ENCODE peak calls at places on chromosome 6, in six cellular contexts. One of them, this sample, is unnamed. For H3K4me1 and H3K36me3, the result is how much of the 10 kb centered on the place peaks cover.

GRCh38 chr6:24901698-24902328 is 33.9 kb downstream of the RIPOR2 start:
- DNase-seq in tibial artery: no peak
- DNase-seq in cardiac muscle cell: no peak
- DNase-seq in hepatocyte: no peak
- DNase-seq in heart left ventricle: no peak
- DNase-seq in neural progenitor cell: no peak
- DNase-seq in this sample: no peak

GRCh38 chr6:34099878-34100277 is 46.0 kb downstream of the GRM4 start:
- DNase-seq in tibial artery: no peak
- DNase-seq in cardiac muscle cell: no peak
- DNase-seq in neural progenitor cell: no peak
- DNase-seq in hepatocyte: no peak
- DNase-seq in heart left ventricle: no peak
- DNase-seq in this sample: no peak

GRCh38 chr6:87139236-87139635 is 16.1 kb upstream of the ZNF292 start:
- DNase-seq in neural progenitor cell: peak
- DNase-seq in hepatocyte: peak
- DNase-seq in tibial artery: no peak
- DNase-seq in cardiac muscle cell: peak
- DNase-seq in heart left ventricle: no peak
- DNase-seq in this sample: no peak

GRCh38 chr6:44538841-44539240 is 151.3 kb downstream of the CDC5L start:
- DNase-seq in cardiac muscle cell: no peak
- DNase-seq in hepatocyte: no peak
- DNase-seq in heart left ventricle: no peak
- DNase-seq in tibial artery: peak
- DNase-seq in neural progenitor cell: no peak
- DNase-seq in this sample: no peak

GRCh38 chr6:134984821-134985220 is 34.9 kb upstream of the ALDH8A1 start:
- DNase-seq in heart left ventricle: no peak
- DNase-seq in neural progenitor cell: no peak
- DNase-seq in tibial artery: no peak
- DNase-seq in cardiac muscle cell: no peak
- DNase-seq in hepatocyte: no peak
- DNase-seq in this sample: no peak

GRCh38 chr6:24981385-24981758 is 45.6 kb upstream of the RIPOR2 start:
- DNase-seq in heart left ventricle: no peak
- DNase-seq in tibial artery: no peak
- DNase-seq in hepatocyte: no peak
- DNase-seq in cardiac muscle cell: peak
- DNase-seq in neural progenitor cell: peak
- DNase-seq in this sample: no peak

GRCh38 chr6:71460933-71461332 is 172.3 kb downstream of the OGFRL1 start:
- DNase-seq in neural progenitor cell: no peak
- DNase-seq in hepatocyte: no peak
- DNase-seq in cardiac muscle cell: no peak
- DNase-seq in tibial artery: no peak
- DNase-seq in heart left ventricle: no peak
- DNase-seq in this sample: no peak

GRCh38 chr6:12036766-12037165 is 24.7 kb downstream of the HIVEP1 start:
- DNase-seq in heart left ventricle: no peak
- DNase-seq in cardiac muscle cell: no peak
- DNase-seq in hepatocyte: no peak
- DNase-seq in neural progenitor cell: no peak
- DNase-seq in tibial artery: no peak
- DNase-seq in this sample: no peak

GRCh38 chr6:136084403-136084802 is 165.7 kb downstream of the MTFR2 start:
- DNase-seq in tibial artery: no peak
- DNase-seq in cardiac muscle cell: no peak
- DNase-seq in hepatocyte: no peak
- DNase-seq in heart left ventricle: no peak
- DNase-seq in neural progenitor cell: no peak
- DNase-seq in this sample: no peak

GRCh38 chr6:156848533-156848932 is 71.4 kb downstream of the ARID1B start:
- DNase-seq in neural progenitor cell: peak
- DNase-seq in tibial artery: peak
- DNase-seq in hepatocyte: peak
- DNase-seq in cardiac muscle cell: peak
- DNase-seq in heart left ventricle: peak
- DNase-seq in this sample: no peak

GRCh38 chr6:152981989-152982767 is 663 bp downstream of the FBXO5 start:
- DNase-seq in neural progenitor cell: peak
- DNase-seq in tibial artery: no peak
- DNase-seq in heart left ventricle: peak
- DNase-seq in cardiac muscle cell: no peak
- DNase-seq in hepatocyte: peak
- DNase-seq in this sample: peak

GRCh38 chr6:100446115-100446921 is 18.4 kb downstream of the SIM1 start:
- DNase-seq in neural progenitor cell: peak
- DNase-seq in heart left ventricle: no peak
- DNase-seq in cardiac muscle cell: no peak
- DNase-seq in hepatocyte: no peak
- DNase-seq in tibial artery: no peak
- DNase-seq in this sample: no peak

GRCh38 chr6:166671434-166672061 is 44.5 kb upstream of the RPS6KA2 start:
- DNase-seq in heart left ventricle: peak
- DNase-seq in neural progenitor cell: no peak
- DNase-seq in cardiac muscle cell: no peak
- DNase-seq in hepatocyte: peak
- DNase-seq in tibial artery: no peak
- DNase-seq in this sample: peak

GRCh38 chr6:39543117-39543516 is 182.1 kb downstream of the KIF6 start:
- DNase-seq in heart left ventricle: peak
- DNase-seq in tibial artery: peak
- DNase-seq in cardiac muscle cell: no peak
- DNase-seq in hepatocyte: peak
- DNase-seq in neural progenitor cell: no peak
- DNase-seq in this sample: no peak

GRCh38 chr6:148747493-148748160 is 797 bp downstream of the UST start:
- DNase-seq in tibial artery: peak
- DNase-seq in heart left ventricle: peak
- DNase-seq in neural progenitor cell: peak
- DNase-seq in hepatocyte: peak
- DNase-seq in cardiac muscle cell: peak
- DNase-seq in this sample: peak
- TF ChIP-seq CTCF in tibial artery: no peak
- TF ChIP-seq CTCF in heart left ventricle: no peak
- TF ChIP-seq CTCF in neural progenitor cell: peak
- TF ChIP-seq CTCF in hepatocyte: no peak
- TF ChIP-seq CTCF in cardiac muscle cell: no peak
- TF ChIP-seq CTCF in this sample: no peak

GRCh38 chr6:15403094-15403493 is 157.2 kb downstream of the JARID2 start:
- DNase-seq in cardiac muscle cell: no peak
- DNase-seq in heart left ventricle: no peak
- DNase-seq in neural progenitor cell: no peak
- DNase-seq in hepatocyte: no peak
- DNase-seq in tibial artery: no peak
- DNase-seq in this sample: no peak

GRCh38 chr6:15401769-15402250 is 155.9 kb downstream of the JARID2 start:
- DNase-seq in hepatocyte: peak
- DNase-seq in tibial artery: no peak
- DNase-seq in heart left ventricle: no peak
- DNase-seq in cardiac muscle cell: no peak
- DNase-seq in neural progenitor cell: no peak
- DNase-seq in this sample: peak

GRCh38 chr6:15401120-15401519 is 155.3 kb downstream of the JARID2 start:
- DNase-seq in neural progenitor cell: no peak
- DNase-seq in heart left ventricle: no peak
- DNase-seq in hepatocyte: no peak
- DNase-seq in cardiac muscle cell: no peak
- DNase-seq in tibial artery: no peak
- DNase-seq in this sample: no peak

GRCh38 chr6:15400572-15401004 is 154.7 kb downstream of the JARID2 start:
- DNase-seq in neural progenitor cell: peak
- DNase-seq in heart left ventricle: peak
- DNase-seq in hepatocyte: peak
- DNase-seq in cardiac muscle cell: peak
- DNase-seq in tibial artery: no peak
- DNase-seq in this sample: no peak

DNA sequence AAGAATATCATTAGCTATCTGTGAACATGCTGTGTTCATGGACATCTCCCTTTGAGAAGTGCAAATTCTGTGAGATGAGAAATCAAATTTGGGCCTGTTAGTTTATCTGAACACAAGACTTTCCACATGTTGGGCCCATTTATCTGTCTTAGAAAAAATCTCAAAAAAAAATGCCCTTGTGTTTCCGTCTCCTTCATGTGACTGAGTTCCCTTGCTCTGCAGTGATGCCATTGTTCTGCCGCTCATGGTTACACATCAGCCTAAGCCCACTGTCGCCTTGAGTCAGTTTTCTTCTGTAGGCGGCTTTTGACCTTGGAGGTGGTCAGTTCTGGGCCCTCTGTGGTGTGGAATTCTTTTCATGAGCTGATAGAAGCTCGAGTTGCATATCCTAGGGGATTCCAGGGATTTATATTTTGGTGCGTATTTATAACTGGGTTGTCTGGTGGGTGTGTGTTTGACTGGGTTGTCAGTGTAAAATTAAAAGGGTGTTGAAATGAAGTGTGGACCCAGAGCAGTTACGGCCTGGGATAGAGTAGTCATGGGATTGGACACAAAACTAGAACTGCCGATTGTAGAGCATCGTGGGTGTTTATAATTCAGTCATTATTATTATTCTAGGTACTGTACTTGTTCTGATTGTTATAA is 156.7 kb downstream of the JARID2 start:
- DNase-seq in hepatocyte: no peak
- DNase-seq in cardiac muscle cell: no peak
- DNase-seq in tibial artery: no peak
- DNase-seq in neural progenitor cell: no peak
- DNase-seq in heart left ventricle: no peak
- DNase-seq in this sample: no peak
- H3K4me1 ChIP-seq in hepatocyte: under half
- H3K4me1 ChIP-seq in cardiac muscle cell: half or more
- H3K4me1 ChIP-seq in tibial artery: under half
- H3K4me1 ChIP-seq in neural progenitor cell: half or more
- H3K4me1 ChIP-seq in heart left ventricle: under half
- H3K4me1 ChIP-seq in this sample: half or more

GRCh38 chr6:111015656-111016190 is 33.9 kb downstream of the RPF2 start:
- DNase-seq in neural progenitor cell: no peak
- DNase-seq in tibial artery: no peak
- DNase-seq in heart left ventricle: no peak
- DNase-seq in cardiac muscle cell: no peak
- DNase-seq in hepatocyte: no peak
- DNase-seq in this sample: no peak
- H3K36me3 ChIP-seq in neural progenitor cell: under half
- H3K36me3 ChIP-seq in tibial artery: under half
- H3K36me3 ChIP-seq in heart left ventricle: under half
- H3K36me3 ChIP-seq in cardiac muscle cell: under half
- H3K36me3 ChIP-seq in hepatocyte: under half
- H3K36me3 ChIP-seq in this sample: under half

DNA sequence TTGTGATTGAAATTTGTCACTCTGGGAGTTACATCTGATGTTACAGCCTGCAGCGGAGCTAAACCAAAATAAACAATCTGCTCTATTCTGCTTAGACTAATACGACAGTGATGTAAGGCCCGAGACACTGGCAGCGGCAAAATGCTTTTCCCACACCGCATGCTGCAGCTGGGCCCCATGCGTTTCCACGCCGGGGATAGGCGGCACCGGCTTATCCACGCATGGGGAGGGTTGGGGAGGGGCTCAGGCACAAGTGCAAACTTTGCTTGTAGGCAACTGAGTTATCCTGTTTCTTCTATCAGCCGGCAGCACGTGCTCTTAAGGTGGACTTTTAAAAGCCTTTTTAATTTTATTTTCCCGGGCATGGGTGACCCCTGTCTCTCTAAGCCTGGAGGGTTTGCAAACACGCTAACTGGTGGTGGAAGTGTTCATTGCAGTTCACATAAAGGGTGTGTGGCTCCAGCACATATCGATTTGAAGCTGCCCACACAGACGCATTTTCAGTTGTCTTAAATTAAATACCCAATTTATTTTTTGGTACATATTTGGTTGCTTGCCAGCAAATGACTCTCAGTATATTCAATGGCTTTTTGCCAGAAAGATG is 561.7 kb upstream of the AGPAT4 start:
- DNase-seq in tibial artery: no peak
- DNase-seq in heart left ventricle: no peak
- DNase-seq in cardiac muscle cell: no peak
- DNase-seq in hepatocyte: no peak
- DNase-seq in neural progenitor cell: no peak
- DNase-seq in this sample: no peak
- TF ChIP-seq CTCF in tibial artery: no peak
- TF ChIP-seq CTCF in heart left ventricle: no peak
- TF ChIP-seq CTCF in cardiac muscle cell: no peak
- TF ChIP-seq CTCF in hepatocyte: no peak
- TF ChIP-seq CTCF in neural progenitor cell: no peak
- TF ChIP-seq CTCF in this sample: no peak

This sample was measured in Caco-2.